ENCODE peak calls at places on chromosomes 4 and X, in five cellular contexts. One of them, this sample, is unnamed.
A peak's percentile ranks its signal among the peaks of the same experiment; 100 is the strongest.

GRCh38 chrX:47573334-47574095 is 8.7 kb upstream of the TIMP1 start:
- DNase-seq in thyroid gland: no peak
- DNase-seq in right lobe of liver: no peak
- DNase-seq in tibial artery: no peak
- DNase-seq in heart left ventricle: peak; percentile 68
- DNase-seq in this sample: peak; percentile 43

GRCh38 chrX:43328358-43328946 is 327.6 kb upstream of the MAOA start:
- DNase-seq in heart left ventricle: no peak
- DNase-seq in right lobe of liver: no peak
- DNase-seq in tibial artery: no peak
- DNase-seq in thyroid gland: no peak
- DNase-seq in this sample: no peak

GRCh38 chr4:41437264-41437566 is 100.7 kb upstream of the LIMCH1 start:
- DNase-seq in right lobe of liver: no peak
- DNase-seq in tibial artery: no peak
- DNase-seq in heart left ventricle: no peak
- DNase-seq in thyroid gland: no peak
- DNase-seq in this sample: no peak

GRCh38 chr4:10063544-10064300 is 42.4 kb upstream of the SLC2A9 start:
- DNase-seq in tibial artery: peak; percentile 93
- DNase-seq in right lobe of liver: peak; percentile 61
- DNase-seq in heart left ventricle: peak; percentile 74
- DNase-seq in thyroid gland: peak; percentile 89
- DNase-seq in this sample: no peak

GRCh38 chr4:48139688-48140087 is 5.6 kb upstream of the TXK start:
- DNase-seq in tibial artery: no peak
- DNase-seq in right lobe of liver: peak; percentile 41
- DNase-seq in heart left ventricle: no peak
- DNase-seq in thyroid gland: peak; percentile 47
- DNase-seq in this sample: no peak

GRCh38 chrX:119895843-119896326 is at the start of gene AKAP14:
- DNase-seq in thyroid gland: no peak
- DNase-seq in right lobe of liver: no peak
- DNase-seq in tibial artery: no peak
- DNase-seq in heart left ventricle: no peak
- DNase-seq in this sample: no peak

GRCh38 chr4:7160439-7160838 is 31.9 kb upstream of the SORCS2 start:
- DNase-seq in heart left ventricle: peak; percentile 24
- DNase-seq in thyroid gland: no peak
- DNase-seq in right lobe of liver: no peak
- DNase-seq in tibial artery: peak; percentile 61
- DNase-seq in this sample: no peak

GRCh38 chr4:187865914-187866313 is 129.7 kb upstream of the ZFP42 start:
- DNase-seq in tibial artery: no peak
- DNase-seq in right lobe of liver: no peak
- DNase-seq in thyroid gland: no peak
- DNase-seq in heart left ventricle: no peak
- DNase-seq in this sample: no peak

GRCh38 chr4:26028793-26029511 is 114.9 kb downstream of the SMIM20 start:
- DNase-seq in heart left ventricle: peak; percentile 89
- DNase-seq in right lobe of liver: peak; percentile 67
- DNase-seq in tibial artery: peak; percentile 85
- DNase-seq in thyroid gland: peak; percentile 56
- DNase-seq in this sample: peak; percentile 54

GRCh38 chr4:110157580-110157979 is 40.8 kb downstream of the ELOVL6 start:
- DNase-seq in right lobe of liver: no peak
- DNase-seq in thyroid gland: no peak
- DNase-seq in tibial artery: no peak
- DNase-seq in heart left ventricle: no peak
- DNase-seq in this sample: no peak

GRCh38 chr4:38268837-38269236 is 308.6 kb downstream of the PTTG2 start:
- DNase-seq in heart left ventricle: no peak
- DNase-seq in tibial artery: no peak
- DNase-seq in thyroid gland: no peak
- DNase-seq in right lobe of liver: no peak
- DNase-seq in this sample: no peak

GRCh38 chr4:36024901-36025610 is 219.3 kb downstream of the ARAP2 start:
- DNase-seq in right lobe of liver: no peak
- DNase-seq in thyroid gland: no peak
- DNase-seq in heart left ventricle: no peak
- DNase-seq in tibial artery: no peak
- DNase-seq in this sample: no peak

GRCh38 chrX:13734278-13735172 is at the start of the genes OFD1 and TRAPPC2:
- DNase-seq in thyroid gland: peak; percentile 92
- DNase-seq in tibial artery: peak; percentile 94
- DNase-seq in right lobe of liver: peak; percentile 91
- DNase-seq in heart left ventricle: peak; percentile 91
- DNase-seq in this sample: peak; percentile 77

GRCh38 chrX:132489256-132490085 is 633 bp upstream of the MBNL3 start:
- DNase-seq in heart left ventricle: peak; percentile 77
- DNase-seq in right lobe of liver: peak; percentile 74
- DNase-seq in tibial artery: peak; percentile 62
- DNase-seq in thyroid gland: peak; percentile 76
- DNase-seq in this sample: peak; percentile 16

GRCh38 chr4:39637572-39638357 is 900 bp downstream of the SMIM14 start:
- DNase-seq in tibial artery: no peak
- DNase-seq in heart left ventricle: peak; percentile 78
- DNase-seq in thyroid gland: peak; percentile 64
- DNase-seq in right lobe of liver: peak; percentile 63
- DNase-seq in this sample: peak; percentile 28

GRCh38 chr4:75841641-75842520 is 60.4 kb downstream of the PPEF2 start:
- DNase-seq in tibial artery: no peak
- DNase-seq in thyroid gland: peak; percentile 67
- DNase-seq in right lobe of liver: no peak
- DNase-seq in heart left ventricle: no peak
- DNase-seq in this sample: no peak

GRCh38 chr4:112061418-112061817 is 83.8 kb upstream of the FAM241A start:
- DNase-seq in tibial artery: no peak
- DNase-seq in right lobe of liver: no peak
- DNase-seq in thyroid gland: no peak
- DNase-seq in heart left ventricle: no peak
- DNase-seq in this sample: no peak
- H3K4me3 ChIP-seq in tibial artery: no peak overlapping the region
- H3K4me3 ChIP-seq in right lobe of liver: no peak overlapping the region
- H3K4me3 ChIP-seq in thyroid gland: no peak overlapping the region
- H3K4me3 ChIP-seq in heart left ventricle: no peak overlapping the region
- H3K4me3 ChIP-seq in this sample: no peak overlapping the region

GRCh38 chr4:152112887-152113286 is 352.1 kb upstream of the GATB start:
- DNase-seq in tibial artery: no peak
- DNase-seq in right lobe of liver: no peak
- DNase-seq in heart left ventricle: no peak
- DNase-seq in thyroid gland: no peak
- DNase-seq in this sample: no peak
- H3K4me1 ChIP-seq in tibial artery: no peaks in the 10 kb centered on the region
- H3K4me1 ChIP-seq in right lobe of liver: no peaks in the 10 kb centered on the region
- H3K4me1 ChIP-seq in heart left ventricle: peaks cover 48% of the 10 kb centered on the region
- H3K4me1 ChIP-seq in thyroid gland: no peaks in the 10 kb centered on the region
- H3K4me1 ChIP-seq in this sample: no peaks in the 10 kb centered on the region

GRCh38 chrX:129981207-129981553 is 1.3 kb upstream of the BCORL1 start:
- DNase-seq in tibial artery: no peak
- DNase-seq in heart left ventricle: no peak
- DNase-seq in right lobe of liver: no peak
- DNase-seq in thyroid gland: no peak
- DNase-seq in this sample: no peak
- H3K4me3 ChIP-seq in tibial artery: no peak overlapping the region
- H3K4me3 ChIP-seq in heart left ventricle: no peak overlapping the region
- H3K4me3 ChIP-seq in right lobe of liver: no peak overlapping the region
- H3K4me3 ChIP-seq in thyroid gland: peak overlapping the region; percentile 50
- H3K4me3 ChIP-seq in this sample: no peak overlapping the region

GRCh38 chr4:98646422-98646821 is 12.0 kb downstream of the TSPAN5 start:
- DNase-seq in heart left ventricle: no peak
- DNase-seq in thyroid gland: no peak
- DNase-seq in right lobe of liver: no peak
- DNase-seq in tibial artery: no peak
- DNase-seq in this sample: no peak
- H3K4me1 ChIP-seq in heart left ventricle: peaks cover 7% of the 10 kb centered on the region
- H3K4me1 ChIP-seq in thyroid gland: peaks cover 9% of the 10 kb centered on the region
- H3K4me1 ChIP-seq in right lobe of liver: no peaks in the 10 kb centered on the region
- H3K4me1 ChIP-seq in tibial artery: peaks cover 2% of the 10 kb centered on the region
- H3K4me1 ChIP-seq in this sample: peaks cover 12% of the 10 kb centered on the region

GRCh38 chrX:151753313-151754041 is 18.9 kb downstream of the CNGA2 start:
- DNase-seq in right lobe of liver: peak; percentile 71
- DNase-seq in thyroid gland: peak; percentile 55
- DNase-seq in heart left ventricle: peak; percentile 82
- DNase-seq in tibial artery: peak; percentile 68
- DNase-seq in this sample: peak; percentile 20

GRCh38 chrX:151750511-151750910 is 16.0 kb downstream of the CNGA2 start:
- DNase-seq in right lobe of liver: no peak
- DNase-seq in heart left ventricle: no peak
- DNase-seq in thyroid gland: no peak
- DNase-seq in tibial artery: no peak
- DNase-seq in this sample: no peak

GRCh38 chrX:151752847-151753246 is 18.3 kb downstream of the CNGA2 start:
- DNase-seq in right lobe of liver: no peak
- DNase-seq in thyroid gland: no peak
- DNase-seq in heart left ventricle: no peak
- DNase-seq in tibial artery: no peak
- DNase-seq in this sample: no peak

GRCh38 chrX:151754641-151755215 is 20.2 kb downstream of the CNGA2 start:
- DNase-seq in tibial artery: no peak
- DNase-seq in heart left ventricle: no peak
- DNase-seq in right lobe of liver: no peak
- DNase-seq in thyroid gland: peak; percentile 12
- DNase-seq in this sample: no peak

DNA sequence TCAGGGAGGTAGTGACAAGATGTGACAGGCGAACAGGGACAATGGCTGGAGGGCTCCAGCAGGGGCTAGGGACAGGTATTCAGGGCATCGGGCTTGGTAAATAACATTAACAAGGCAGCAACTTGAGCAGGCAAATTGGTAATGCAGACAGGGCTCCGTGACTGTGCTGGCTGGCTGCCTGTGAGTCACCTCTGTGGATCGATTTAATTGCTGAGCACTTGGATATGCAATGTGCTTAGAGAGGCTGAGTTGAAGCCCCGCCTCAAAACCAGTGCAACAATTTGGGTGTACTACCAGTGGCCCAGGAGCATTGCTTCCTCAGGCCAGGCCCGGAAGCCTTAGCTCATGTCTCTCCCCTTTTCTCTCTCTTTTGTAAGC is 19.5 kb downstream of the CNGA2 start:
- DNase-seq in tibial artery: no peak
- DNase-seq in right lobe of liver: peak; percentile 45
- DNase-seq in heart left ventricle: no peak
- DNase-seq in thyroid gland: peak; percentile 69
- DNase-seq in this sample: no peak
- H3K4me3 ChIP-seq in tibial artery: no peak overlapping the region
- H3K4me3 ChIP-seq in right lobe of liver: no peak overlapping the region
- H3K4me3 ChIP-seq in heart left ventricle: no peak overlapping the region
- H3K4me3 ChIP-seq in thyroid gland: no peak overlapping the region
- H3K4me3 ChIP-seq in this sample: no peak overlapping the region

DNA sequence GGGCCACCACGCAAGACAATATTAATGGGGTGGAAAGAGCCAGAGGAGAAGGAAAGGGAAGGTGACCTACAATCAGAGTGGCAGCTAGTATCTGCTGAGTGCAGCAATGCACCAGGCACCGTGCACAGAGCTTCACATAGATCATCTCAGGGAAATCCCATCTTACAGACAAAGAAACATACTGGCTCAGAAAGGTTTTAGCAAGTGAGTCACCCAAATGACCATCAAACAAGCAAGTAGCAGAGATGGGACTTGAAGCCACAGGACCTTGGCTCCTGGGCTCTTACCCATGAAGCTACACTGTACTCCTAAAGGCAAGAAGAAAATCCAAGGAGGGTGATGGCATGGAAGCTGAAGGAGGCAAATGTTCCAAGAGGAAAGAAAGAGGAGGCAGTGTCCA is 6.8 kb downstream of the ANXA5 start:
- DNase-seq in tibial artery: no peak
- DNase-seq in right lobe of liver: no peak
- DNase-seq in heart left ventricle: no peak
- DNase-seq in thyroid gland: no peak
- DNase-seq in this sample: no peak
- H3K4me1 ChIP-seq in tibial artery: peaks cover 40% of the 10 kb centered on the region
- H3K4me1 ChIP-seq in right lobe of liver: peaks cover 45% of the 10 kb centered on the region
- H3K4me1 ChIP-seq in heart left ventricle: peaks cover 68% of the 10 kb centered on the region
- H3K4me1 ChIP-seq in thyroid gland: peaks cover 60% of the 10 kb centered on the region
- H3K4me1 ChIP-seq in this sample: peaks cover 2% of the 10 kb centered on the region

DNA sequence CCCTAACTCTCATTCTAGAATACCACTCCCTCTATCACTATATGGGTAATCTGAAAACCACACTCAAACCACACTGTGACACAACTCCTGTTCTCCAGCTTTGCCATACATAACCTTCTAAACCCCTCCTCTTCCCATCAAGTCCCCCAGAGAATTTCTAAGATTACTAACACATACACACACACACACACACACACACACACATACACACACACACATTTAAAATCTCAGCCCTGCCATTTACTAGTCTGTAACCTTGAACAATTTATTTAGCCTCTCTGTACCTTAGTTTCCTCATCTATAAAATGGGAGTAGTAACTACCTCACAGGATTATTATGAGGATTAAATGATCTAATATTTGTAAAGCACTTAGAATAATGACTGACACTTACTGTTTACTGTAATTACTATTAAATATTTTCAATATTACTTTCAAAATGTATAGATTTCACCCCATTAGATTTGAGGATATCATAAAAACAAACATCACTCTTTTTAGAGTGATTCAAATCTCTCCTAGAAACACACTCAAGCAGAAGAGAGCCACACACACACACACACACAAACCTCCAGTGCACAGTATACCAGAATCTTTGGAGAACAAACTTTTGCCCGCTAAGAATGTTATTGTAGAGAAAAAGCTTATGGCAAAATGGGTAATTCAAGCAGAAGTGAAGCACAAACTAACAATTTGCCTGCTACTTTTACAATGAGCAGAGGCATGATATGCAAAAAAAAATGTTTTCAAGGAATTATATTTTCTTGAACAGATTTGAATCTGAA is 3.8 kb downstream of the ANKRD50 start:
- DNase-seq in tibial artery: no peak
- DNase-seq in heart left ventricle: no peak
- DNase-seq in thyroid gland: no peak
- DNase-seq in right lobe of liver: no peak
- DNase-seq in this sample: no peak
- H3K4me3 ChIP-seq in tibial artery: peak overlapping the region; percentile 71
- H3K4me3 ChIP-seq in heart left ventricle: peak overlapping the region; percentile 87
- H3K4me3 ChIP-seq in thyroid gland: no peak overlapping the region
- H3K4me3 ChIP-seq in right lobe of liver: no peak overlapping the region
- H3K4me3 ChIP-seq in this sample: peak overlapping the region; percentile 24

GRCh38 chr4:98527528-98527927 is 130.9 kb downstream of the TSPAN5 start:
- DNase-seq in thyroid gland: no peak
- DNase-seq in heart left ventricle: no peak
- DNase-seq in right lobe of liver: no peak
- DNase-seq in tibial artery: no peak
- DNase-seq in this sample: no peak

GRCh38 chr4:98522603-98523395 is 135.6 kb downstream of the TSPAN5 start:
- DNase-seq in tibial artery: no peak
- DNase-seq in heart left ventricle: no peak
- DNase-seq in thyroid gland: no peak
- DNase-seq in right lobe of liver: no peak
- DNase-seq in this sample: no peak

GRCh38 chr4:98521486-98521885 is 136.9 kb downstream of the TSPAN5 start:
- DNase-seq in heart left ventricle: no peak
- DNase-seq in tibial artery: no peak
- DNase-seq in right lobe of liver: no peak
- DNase-seq in thyroid gland: peak; percentile 27
- DNase-seq in this sample: no peak

GRCh38 chr4:98522062-98522461 is 136.3 kb downstream of the TSPAN5 start:
- DNase-seq in heart left ventricle: no peak
- DNase-seq in thyroid gland: no peak
- DNase-seq in tibial artery: no peak
- DNase-seq in right lobe of liver: no peak
- DNase-seq in this sample: no peak

GRCh38 chr4:98524271-98524670 is 134.1 kb downstream of the TSPAN5 start:
- DNase-seq in tibial artery: no peak
- DNase-seq in right lobe of liver: no peak
- DNase-seq in heart left ventricle: no peak
- DNase-seq in thyroid gland: no peak
- DNase-seq in this sample: no peak
- H3K4me1 ChIP-seq in tibial artery: no peaks in the 10 kb centered on the region
- H3K4me1 ChIP-seq in right lobe of liver: no peaks in the 10 kb centered on the region
- H3K4me1 ChIP-seq in heart left ventricle: peaks cover 21% of the 10 kb centered on the region
- H3K4me1 ChIP-seq in thyroid gland: peaks cover 28% of the 10 kb centered on the region
- H3K4me1 ChIP-seq in this sample: peaks cover 11% of the 10 kb centered on the region